ENCODE peak calls at places on chromosomes 2 and 18, in nine cellular contexts. B is non-pigmented ciliary epithelial cell; Y is kidney; Z is stimulated activated CD8-positive, alpha-beta memory T cell treated with anti-CD3 and anti-CD28 coated beads, Interleukin-12 subunit alpha, Interleukin-12 subunit beta, amount 100 ng/mL, for 4 hours; C is fibroblast of pulmonary artery; M is K562; I is NCI-H1694; D is globus pallidus; T is omental fat pad. S is an unnamed sample.

GRCh38 chr2:230721712-230722111 is 9.1 kb downstream of the CAB39 start:
- DNase-seq in B (no peak), Y (no peak), Z (no peak), C (peak), M (no peak), I (no peak), D (no peak), T (no peak), S (no peak)

GRCh38 chr2:187519419-187520120 is 34.7 kb downstream of the TFPI start:
- DNase-seq in B (no peak), Y (peak), Z (no peak), C (no peak), M (no peak), I (no peak), D (no peak), T (no peak), S (no peak)

GRCh38 chr2:161415041-161415440 is 1.1 kb upstream of the TBR1 start:
- DNase-seq in B (no peak), Y (no peak), Z (no peak), C (no peak), M (no peak), I (no peak), D (no peak), T (no peak), S (no peak)

GRCh38 chr2:133518646-133519344 is 49.5 kb downstream of the NCKAP5 start:
- DNase-seq in B (no peak), Y (no peak), Z (no peak), C (no peak), M (no peak), I (no peak), D (no peak), T (no peak), S (no peak)

GRCh38 chr2:178223806-178224205 is 29.5 kb downstream of the OSBPL6 start:
- DNase-seq in B (no peak), Y (no peak), Z (no peak), C (no peak), M (no peak), I (no peak), D (no peak), T (no peak), S (no peak)

GRCh38 chr2:54704688-54705605 is 18.5 kb upstream of the EML6 start:
- DNase-seq in B (no peak), Y (no peak), Z (no peak), C (peak), M (peak), I (peak), D (peak), T (no peak), S (no peak)

GRCh38 chr18:51666717-51667320 is 469.3 kb upstream of the MEX3C start:
- DNase-seq in B (no peak), Y (no peak), Z (no peak), C (peak), M (no peak), I (peak), D (peak), T (no peak), S (peak)

GRCh38 chr18:63199743-63200241 is 119.8 kb downstream of the BCL2 start:
- DNase-seq in B (no peak), Y (no peak), Z (no peak), C (no peak), M (no peak), I (no peak), D (no peak), T (no peak), S (no peak)

GRCh38 chr2:16186661-16187516 is 246.5 kb downstream of the MYCN start:
- DNase-seq in B (no peak), Y (no peak), Z (no peak), C (no peak), M (no peak), I (no peak), D (no peak), T (no peak), S (no peak)

GRCh38 chr2:11406492-11407381 is 59.2 kb downstream of the E2F6 start:
- DNase-seq in B (no peak), Y (no peak), Z (no peak), C (peak), M (peak), I (no peak), D (no peak), T (no peak), S (peak)

GRCh38 chr2:32375228-32375892 is 18.5 kb downstream of the BIRC6 start:
- DNase-seq in B (no peak), Y (no peak), Z (no peak), C (no peak), M (no peak), I (no peak), D (no peak), T (no peak), S (no peak)

GRCh38 chr2:23286765-23287155 is 98.2 kb upstream of the KLHL29 start:
- DNase-seq in B (no peak), Y (peak), Z (no peak), C (peak), M (no peak), I (no peak), D (no peak), T (no peak), S (peak)

GRCh38 chr2:128187032-128187654 is 96.1 kb downstream of the UGGT1 start:
- DNase-seq in B (peak), Y (no peak), Z (no peak), C (peak), M (no peak), I (no peak), D (peak), T (no peak), S (no peak)

GRCh38 chr2:84870306-84870705 is 10.6 kb downstream of the TRABD2A start:
- DNase-seq in B (no peak), Y (no peak), Z (no peak), C (no peak), M (no peak), I (no peak), D (no peak), T (no peak), S (peak)

GRCh38 chr2:58227171-58227917 is 13.8 kb downstream of the FANCL start:
- DNase-seq in B (no peak), Y (no peak), Z (no peak), C (no peak), M (no peak), I (no peak), D (no peak), T (no peak), S (peak)

GRCh38 chr2:10285578-10286198 is 17.0 kb upstream of the HPCAL1 start:
- DNase-seq in B (no peak), Y (peak), Z (no peak), C (peak), M (peak), I (no peak), D (peak), T (peak), S (peak)

S was measured in sigmoid colon.